ENCODE peak calls at places on chromosomes 3 and 15, in four cellular contexts. T is uterus, A is ovary, P is Peyer's patch. V is an unnamed sample. For H3K9me3, the result is how much of the 10 kb centered on the place peaks cover.

GRCh38 chr3:175386630-175387029 is 527.5 kb downstream of the NAALADL2 start:
- DNase-seq in T (no peak), A (no peak), P (no peak), V (no peak)

GRCh38 chr3:61632568-61633175 is 71.3 kb downstream of the PTPRG start:
- DNase-seq in T (no peak), A (no peak), P (no peak), V (no peak)

GRCh38 chr15:60758961-60759729 is 280.2 kb upstream of the ICE2 start:
- DNase-seq in T (no peak), A (no peak), P (no peak), V (no peak)

GRCh38 chr3:159169828-159170227 is 368.0 kb downstream of the MFSD1 start:
- DNase-seq in T (no peak), A (no peak), P (no peak), V (no peak)

GRCh38 chr15:31526916-31527690 is 200.5 kb downstream of the KLF13 start:
- DNase-seq in T (no peak), A (no peak), P (no peak), V (no peak)

GRCh38 chr3:61807865-61808276 is 246.5 kb downstream of the PTPRG start:
- DNase-seq in T (no peak), A (no peak), P (no peak), V (no peak)

GRCh38 chr15:44447772-44448376 is 20.4 kb downstream of the CTDSPL2 start:
- DNase-seq in T (no peak), A (no peak), P (no peak), V (no peak)

GRCh38 chr3:176650478-176650877 is 546.8 kb downstream of the TBL1XR1 start:
- DNase-seq in T (no peak), A (no peak), P (no peak), V (no peak)

GRCh38 chr3:106862067-106862466 is 515.2 kb upstream of the CCDC54 start:
- DNase-seq in T (no peak), A (no peak), P (no peak), V (no peak)

GRCh38 chr3:188446791-188447190 is 292.8 kb downstream of the LPP start:
- DNase-seq in T (no peak), A (no peak), P (peak), V (no peak)

GRCh38 chr15:70879386-70879785 is 12.8 kb downstream of the THAP10 start:
- DNase-seq in T (no peak), A (no peak), P (no peak), V (no peak)

GRCh38 chr15:60265057-60265456 is 132.7 kb downstream of the ANXA2 start:
- DNase-seq in T (no peak), A (no peak), P (no peak), V (no peak)

GRCh38 chr15:90291679-90292356 is 26.3 kb downstream of the NGRN start:
- DNase-seq in T (no peak), A (no peak), P (no peak), V (no peak)

GRCh38 chr3:95297586-95297985 is 1234.7 kb downstream of the NSUN3 start:
- DNase-seq in T (no peak), A (no peak), P (no peak), V (no peak)

GRCh38 chr15:51793521-51793920 is 35.9 kb upstream of the TMOD3 start:
- DNase-seq in T (peak), A (peak), P (no peak), V (no peak)

GRCh38 chr3:25982756-25983155 is 192.9 kb downstream of the OXSM start:
- DNase-seq in T (no peak), A (no peak), P (no peak), V (no peak)

GRCh38 chr3:10416730-10417300 is 88.6 kb downstream of the ATP2B2 start:
- DNase-seq in T (no peak), A (no peak), P (no peak), V (no peak)

GRCh38 chr15:98484914-98485313 is 163.4 kb upstream of the IGF1R start:
- DNase-seq in T (no peak), A (no peak), P (no peak), V (no peak)

GRCh38 chr3:190385835-190386688 is 1.9 kb upstream of the CLDN16 start:
- DNase-seq in T (no peak), A (no peak), P (no peak), V (no peak)

GRCh38 chr3:156747046-156747445 is 72.7 kb downstream of the TIPARP start:
- DNase-seq in T (no peak), A (no peak), P (no peak), V (no peak)

GRCh38 chr15:33994005-33994615 is 25.8 kb downstream of the CHRM5 start:
- DNase-seq in T (no peak), A (no peak), P (no peak), V (no peak)
- TF ChIP-seq CTCF in T (no peak), A (no peak), P (no peak), V (no peak)

DNA sequence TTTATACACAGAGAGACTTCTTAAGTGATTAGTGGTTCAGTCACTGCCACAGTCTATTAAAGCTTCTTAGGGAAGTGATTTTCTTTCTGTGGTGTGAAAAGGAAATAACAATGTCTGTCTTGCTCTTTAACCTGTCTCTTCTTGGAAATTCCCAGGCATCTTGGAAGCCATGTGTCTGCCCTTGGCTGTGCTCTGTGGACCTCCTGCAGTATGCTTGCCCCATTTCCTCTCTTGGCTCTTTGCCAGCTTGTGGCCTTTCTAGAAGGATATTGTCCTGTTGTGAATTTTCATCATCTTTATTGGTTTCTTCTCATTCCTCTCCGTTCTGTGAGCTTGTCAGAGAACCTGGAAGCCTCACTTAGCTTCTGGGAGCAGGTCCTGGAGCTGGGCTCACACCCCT is 338.4 kb upstream of the C2CD4B start:
- DNase-seq in T (peak), A (no peak), P (no peak), V (peak)
- H3K27ac ChIP-seq in T (no peak), A (no peak), P (no peak), V (no peak)

DNA sequence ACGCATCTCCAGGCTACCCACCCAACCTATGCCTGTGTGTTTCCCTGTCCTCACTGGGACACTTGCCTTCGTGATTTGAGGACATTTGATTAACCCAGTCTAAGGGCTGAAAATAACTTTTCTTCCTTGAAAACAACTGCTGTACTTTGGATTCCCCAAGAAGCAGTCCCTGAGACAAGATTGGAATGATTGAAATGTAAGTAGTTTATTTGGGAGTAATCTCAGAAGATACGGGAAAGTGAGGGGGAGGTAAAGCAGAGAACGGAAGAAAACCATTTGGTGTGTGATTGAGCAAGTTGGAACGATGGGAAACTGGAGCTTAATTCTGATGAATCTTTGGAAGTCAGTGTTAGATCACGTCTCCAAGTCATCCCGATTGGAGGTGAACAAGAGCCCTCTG is 143.8 kb upstream of the LMCD1 start:
- DNase-seq in T (no peak), A (no peak), P (no peak), V (no peak)
- H3K9me3 ChIP-seq in T (under half), A (under half), P (under half), V (under half)

DNA sequence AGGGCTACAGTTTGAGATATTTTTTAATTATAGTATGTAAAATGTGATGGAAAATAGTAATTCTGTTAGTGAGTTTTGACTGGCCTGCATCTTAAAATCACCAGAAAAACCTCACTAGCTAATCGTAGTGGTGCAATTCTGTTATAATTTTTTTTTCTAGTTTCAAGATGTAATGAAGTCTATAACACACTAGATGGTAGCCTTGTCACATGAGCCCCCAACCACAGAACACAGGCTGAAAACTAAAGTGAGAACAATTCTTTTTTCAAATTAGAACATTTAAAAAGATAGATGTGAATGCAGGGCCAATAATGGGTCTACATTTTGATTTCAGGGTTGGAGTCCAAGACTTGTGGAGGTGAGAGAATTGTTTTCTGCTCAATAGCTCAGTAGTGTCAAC is 83.3 kb upstream of the KCNH8 start:
- DNase-seq in T (no peak), A (no peak), P (no peak), V (no peak)
- TF ChIP-seq CTCF in T (peak), A (no peak), P (no peak), V (peak)

GRCh38 chr3:127746400-127747057 is 73.8 kb downstream of the ABTB1 start:
- DNase-seq in T (no peak), A (no peak), P (no peak), V (no peak)

GRCh38 chr3:127747066-127747465 is 74.3 kb downstream of the ABTB1 start:
- DNase-seq in T (no peak), A (no peak), P (no peak), V (no peak)

GRCh38 chr3:127744875-127745274 is 72.1 kb downstream of the ABTB1 start:
- DNase-seq in T (no peak), A (no peak), P (no peak), V (no peak)

GRCh38 chr3:127744216-127744815 is 71.6 kb downstream of the ABTB1 start:
- DNase-seq in T (no peak), A (no peak), P (no peak), V (no peak)

DNA sequence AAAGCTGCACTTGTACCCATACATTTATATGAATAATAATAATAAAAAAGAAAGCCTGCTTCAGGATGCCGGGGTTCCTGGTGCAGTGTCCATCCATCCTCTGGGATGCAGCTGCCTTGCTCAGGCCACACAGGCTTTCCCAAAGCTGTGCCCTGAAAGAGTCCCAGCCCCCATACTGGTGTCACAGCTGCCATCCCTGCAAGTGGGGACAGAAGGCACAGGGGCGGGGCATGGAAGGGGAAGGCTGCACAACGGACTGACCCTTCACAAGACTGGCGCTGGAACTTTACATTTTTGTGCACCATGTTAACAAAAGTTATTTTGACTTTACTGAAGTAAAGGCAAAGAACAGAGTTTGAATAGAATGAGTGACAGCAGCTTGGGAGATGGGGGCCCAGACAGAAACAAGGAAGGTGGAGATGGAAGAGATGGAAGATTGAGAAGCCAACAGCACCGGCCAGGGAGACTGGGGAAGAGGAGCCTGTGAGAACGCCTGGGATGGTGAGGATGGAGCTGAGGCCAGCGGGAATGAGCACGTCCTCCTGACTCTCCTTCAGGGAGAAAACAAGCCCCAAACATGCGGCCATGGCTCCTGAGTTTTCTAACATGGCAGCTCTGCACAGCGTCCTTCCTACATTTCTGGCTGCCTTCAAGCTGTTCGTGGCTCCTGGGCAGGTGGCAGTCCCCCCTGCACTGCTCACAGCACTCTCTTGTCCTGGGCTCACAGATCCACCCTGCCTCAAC is 73.1 kb downstream of the ABTB1 start:
- DNase-seq in T (no peak), A (no peak), P (no peak), V (no peak)
- H3K27ac ChIP-seq in T (no peak), A (no peak), P (no peak), V (peak)

DNA sequence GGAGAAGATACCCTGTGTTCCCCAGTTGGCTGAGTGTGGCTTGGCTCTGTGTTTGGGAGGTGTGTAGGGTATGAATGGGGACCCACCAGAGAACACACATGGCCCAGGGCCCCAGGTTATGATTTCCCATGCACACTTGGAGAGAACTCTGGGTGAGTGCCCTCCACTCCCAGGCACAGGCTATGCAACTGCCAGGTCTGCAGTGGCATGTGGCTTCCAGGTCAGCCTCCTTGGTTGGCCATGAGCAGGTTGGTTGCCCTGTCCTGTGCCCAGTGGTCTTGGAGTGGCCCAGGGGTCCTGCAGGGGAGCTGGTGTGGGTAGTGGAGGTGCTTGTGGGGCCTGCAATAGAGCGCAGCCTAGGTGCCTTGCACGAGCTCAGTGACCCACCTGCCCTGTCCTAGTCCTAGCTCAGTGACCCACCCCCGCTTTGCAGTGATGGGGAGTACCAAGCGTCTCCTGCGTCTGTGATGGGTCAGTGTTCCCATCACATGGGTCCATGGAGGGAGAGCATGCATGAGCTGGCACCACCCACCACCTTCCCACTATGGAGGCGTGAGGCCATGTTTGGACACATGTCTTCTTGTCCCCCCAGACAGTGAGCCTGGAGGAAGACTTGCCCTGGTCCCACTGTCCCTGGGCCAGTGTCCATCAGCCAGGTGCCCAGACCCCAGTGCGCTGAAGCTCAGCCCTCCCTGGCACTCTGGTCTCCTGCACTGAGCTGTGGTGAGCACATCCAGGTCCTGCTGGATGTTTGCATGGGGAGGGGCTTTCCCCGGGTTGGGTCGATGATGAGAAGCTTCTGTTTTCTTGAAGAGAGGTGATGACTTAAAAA is 217.3 kb downstream of the SNRPN start:
- DNase-seq in T (peak), A (peak), P (peak), V (peak)
- H3K9me3 ChIP-seq in T (under half), A (under half), P (under half), V (half or more)

GRCh38 chr3:20346369-20346768 is 160.4 kb upstream of the SGO1 start:
- DNase-seq in T (no peak), A (no peak), P (no peak), V (no peak)

GRCh38 chr3:20344400-20344959 is 158.5 kb upstream of the SGO1 start:
- DNase-seq in T (no peak), A (no peak), P (no peak), V (no peak)

GRCh38 chr3:20343790-20344189 is 157.8 kb upstream of the SGO1 start:
- DNase-seq in T (no peak), A (no peak), P (no peak), V (no peak)

GRCh38 chr3:20336572-20336971 is 150.6 kb upstream of the SGO1 start:
- DNase-seq in T (no peak), A (no peak), P (no peak), V (no peak)

DNA sequence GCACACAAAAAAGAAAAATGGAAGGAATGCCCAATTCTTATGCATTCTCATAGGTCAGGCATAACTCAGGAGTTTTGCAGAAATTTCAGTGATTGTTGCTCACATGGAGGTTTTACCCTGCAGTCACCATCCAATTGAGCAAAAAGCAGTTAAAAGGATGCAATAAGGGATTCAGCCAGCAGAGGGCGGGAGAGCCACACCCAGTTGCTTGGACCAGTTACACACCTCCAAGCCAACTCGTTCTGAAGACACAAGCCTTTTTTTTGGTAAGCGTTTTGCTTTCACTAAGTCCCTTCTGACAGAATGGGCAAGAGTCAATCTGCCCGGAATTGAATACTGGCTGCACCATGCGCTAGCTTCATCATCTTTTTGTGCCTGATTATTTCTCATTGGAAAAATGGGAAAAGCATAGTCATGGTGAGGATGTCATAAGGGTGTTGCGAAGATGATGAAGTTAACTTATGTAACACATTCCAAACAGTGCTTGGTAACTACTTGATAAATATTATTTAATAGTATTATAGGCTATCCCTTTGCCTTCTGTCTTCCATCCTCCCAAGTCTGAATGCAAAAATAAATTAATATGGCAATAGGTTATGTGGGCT is 154.4 kb upstream of the SGO1 start:
- DNase-seq in T (peak), A (peak), P (peak), V (peak)
- TF ChIP-seq CTCF in T (peak), A (peak), P (peak), V (peak)

GRCh38 chr3:58004972-58005371 is 3.2 kb upstream of the FLNB start:
- DNase-seq in T (no peak), A (no peak), P (no peak), V (no peak)
- H3K27ac ChIP-seq in T (no peak), A (no peak), P (no peak), V (no peak)

GRCh38 chr3:100443690-100444089 is 42.4 kb downstream of the LNP1 start:
- DNase-seq in T (no peak), A (no peak), P (no peak), V (no peak)
- H3K9me3 ChIP-seq in T (under half), A (under half), P (under half), V (under half)